ENCODE peak calls at places on chromosomes 4 and X, in nine cellular contexts. One of them, this sample, is unnamed.

GRCh38 chrX:41275661-41276609 is 58.0 kb upstream of the DDX3X start:
- DNase-seq in posterior vena cava: peak
- DNase-seq in germinal center: peak
- DNase-seq in astrocyte of the spinal cord: peak
- DNase-seq in NCI-H1436: no peak
- DNase-seq in NCI-H1105: no peak
- DNase-seq in stimulated activated CD4-positive, alpha-beta T cell treated with anti-CD3 and anti-CD28 coated beads, Interleukin-12 subunit alpha, Interleukin-12 subunit beta, amount 100 ng/mL, for 4 hours: peak
- DNase-seq in AG09309: no peak
- DNase-seq in CD8-positive, alpha-beta memory T cell: no peak
- DNase-seq in this sample: peak

GRCh38 chrX:31423575-31424284 is 351.9 kb upstream of the FTHL17 start:
- DNase-seq in posterior vena cava: no peak
- DNase-seq in germinal center: peak
- DNase-seq in astrocyte of the spinal cord: peak
- DNase-seq in NCI-H1436: peak
- DNase-seq in NCI-H1105: no peak
- DNase-seq in stimulated activated CD4-positive, alpha-beta T cell treated with anti-CD3 and anti-CD28 coated beads, Interleukin-12 subunit alpha, Interleukin-12 subunit beta, amount 100 ng/mL, for 4 hours: peak
- DNase-seq in AG09309: no peak
- DNase-seq in CD8-positive, alpha-beta memory T cell: no peak
- DNase-seq in this sample: no peak

GRCh38 chr4:38412137-38412536 is 251.9 kb upstream of the KLF3 start:
- DNase-seq in posterior vena cava: no peak
- DNase-seq in germinal center: no peak
- DNase-seq in astrocyte of the spinal cord: no peak
- DNase-seq in NCI-H1436: no peak
- DNase-seq in NCI-H1105: no peak
- DNase-seq in stimulated activated CD4-positive, alpha-beta T cell treated with anti-CD3 and anti-CD28 coated beads, Interleukin-12 subunit alpha, Interleukin-12 subunit beta, amount 100 ng/mL, for 4 hours: no peak
- DNase-seq in AG09309: no peak
- DNase-seq in CD8-positive, alpha-beta memory T cell: no peak
- DNase-seq in this sample: no peak

GRCh38 chr4:155807021-155807420 is 48.2 kb downstream of the GUCY1B1 start:
- DNase-seq in posterior vena cava: no peak
- DNase-seq in germinal center: no peak
- DNase-seq in astrocyte of the spinal cord: peak
- DNase-seq in NCI-H1436: no peak
- DNase-seq in NCI-H1105: no peak
- DNase-seq in stimulated activated CD4-positive, alpha-beta T cell treated with anti-CD3 and anti-CD28 coated beads, Interleukin-12 subunit alpha, Interleukin-12 subunit beta, amount 100 ng/mL, for 4 hours: no peak
- DNase-seq in AG09309: peak
- DNase-seq in CD8-positive, alpha-beta memory T cell: no peak
- DNase-seq in this sample: no peak

GRCh38 chr4:78665216-78665615 is 110.9 kb upstream of the BMP2K start:
- DNase-seq in posterior vena cava: no peak
- DNase-seq in germinal center: no peak
- DNase-seq in astrocyte of the spinal cord: no peak
- DNase-seq in NCI-H1436: no peak
- DNase-seq in NCI-H1105: no peak
- DNase-seq in stimulated activated CD4-positive, alpha-beta T cell treated with anti-CD3 and anti-CD28 coated beads, Interleukin-12 subunit alpha, Interleukin-12 subunit beta, amount 100 ng/mL, for 4 hours: no peak
- DNase-seq in AG09309: no peak
- DNase-seq in CD8-positive, alpha-beta memory T cell: no peak
- DNase-seq in this sample: no peak

GRCh38 chr4:161505141-161505540 is 658.7 kb downstream of the FSTL5 start:
- DNase-seq in posterior vena cava: no peak
- DNase-seq in germinal center: no peak
- DNase-seq in astrocyte of the spinal cord: no peak
- DNase-seq in NCI-H1436: no peak
- DNase-seq in NCI-H1105: no peak
- DNase-seq in stimulated activated CD4-positive, alpha-beta T cell treated with anti-CD3 and anti-CD28 coated beads, Interleukin-12 subunit alpha, Interleukin-12 subunit beta, amount 100 ng/mL, for 4 hours: no peak
- DNase-seq in AG09309: no peak
- DNase-seq in CD8-positive, alpha-beta memory T cell: no peak
- DNase-seq in this sample: no peak

GRCh38 chr4:84451546-84451945 is 47.5 kb downstream of the NKX6-1 start:
- DNase-seq in posterior vena cava: no peak
- DNase-seq in germinal center: no peak
- DNase-seq in astrocyte of the spinal cord: peak
- DNase-seq in NCI-H1436: no peak
- DNase-seq in NCI-H1105: no peak
- DNase-seq in stimulated activated CD4-positive, alpha-beta T cell treated with anti-CD3 and anti-CD28 coated beads, Interleukin-12 subunit alpha, Interleukin-12 subunit beta, amount 100 ng/mL, for 4 hours: no peak
- DNase-seq in AG09309: no peak
- DNase-seq in CD8-positive, alpha-beta memory T cell: no peak
- DNase-seq in this sample: no peak

GRCh38 chr4:140094701-140095420 is 59.1 kb downstream of the MAML3 start:
- DNase-seq in posterior vena cava: peak
- DNase-seq in germinal center: peak
- DNase-seq in astrocyte of the spinal cord: peak
- DNase-seq in NCI-H1436: peak
- DNase-seq in NCI-H1105: no peak
- DNase-seq in stimulated activated CD4-positive, alpha-beta T cell treated with anti-CD3 and anti-CD28 coated beads, Interleukin-12 subunit alpha, Interleukin-12 subunit beta, amount 100 ng/mL, for 4 hours: peak
- DNase-seq in AG09309: no peak
- DNase-seq in CD8-positive, alpha-beta memory T cell: no peak
- DNase-seq in this sample: peak

GRCh38 chr4:657338-658030 is 16.6 kb downstream of the ATP5ME start:
- DNase-seq in posterior vena cava: no peak
- DNase-seq in germinal center: no peak
- DNase-seq in astrocyte of the spinal cord: no peak
- DNase-seq in NCI-H1436: no peak
- DNase-seq in NCI-H1105: no peak
- DNase-seq in stimulated activated CD4-positive, alpha-beta T cell treated with anti-CD3 and anti-CD28 coated beads, Interleukin-12 subunit alpha, Interleukin-12 subunit beta, amount 100 ng/mL, for 4 hours: no peak
- DNase-seq in AG09309: no peak
- DNase-seq in CD8-positive, alpha-beta memory T cell: no peak
- DNase-seq in this sample: no peak

GRCh38 chr4:76803522-76803921 is 94.4 kb downstream of the SOWAHB start:
- DNase-seq in posterior vena cava: no peak
- DNase-seq in germinal center: no peak
- DNase-seq in astrocyte of the spinal cord: peak
- DNase-seq in NCI-H1436: peak
- DNase-seq in NCI-H1105: no peak
- DNase-seq in stimulated activated CD4-positive, alpha-beta T cell treated with anti-CD3 and anti-CD28 coated beads, Interleukin-12 subunit alpha, Interleukin-12 subunit beta, amount 100 ng/mL, for 4 hours: no peak
- DNase-seq in AG09309: peak
- DNase-seq in CD8-positive, alpha-beta memory T cell: no peak
- DNase-seq in this sample: peak

GRCh38 chrX:16469870-16470269 is 180.1 kb upstream of the S100G start:
- DNase-seq in posterior vena cava: no peak
- DNase-seq in germinal center: no peak
- DNase-seq in astrocyte of the spinal cord: no peak
- DNase-seq in NCI-H1436: no peak
- DNase-seq in NCI-H1105: no peak
- DNase-seq in stimulated activated CD4-positive, alpha-beta T cell treated with anti-CD3 and anti-CD28 coated beads, Interleukin-12 subunit alpha, Interleukin-12 subunit beta, amount 100 ng/mL, for 4 hours: no peak
- DNase-seq in AG09309: no peak
- DNase-seq in CD8-positive, alpha-beta memory T cell: no peak
- DNase-seq in this sample: no peak

GRCh38 chr4:69718376-69719293 is 41.8 kb downstream of the SULT1B1 start:
- DNase-seq in posterior vena cava: no peak
- DNase-seq in germinal center: no peak
- DNase-seq in astrocyte of the spinal cord: peak
- DNase-seq in NCI-H1436: no peak
- DNase-seq in NCI-H1105: no peak
- DNase-seq in stimulated activated CD4-positive, alpha-beta T cell treated with anti-CD3 and anti-CD28 coated beads, Interleukin-12 subunit alpha, Interleukin-12 subunit beta, amount 100 ng/mL, for 4 hours: no peak
- DNase-seq in AG09309: no peak
- DNase-seq in CD8-positive, alpha-beta memory T cell: no peak
- DNase-seq in this sample: no peak

GRCh38 chrX:107674480-107675364 is 46.4 kb downstream of the PRPS1 start:
- DNase-seq in posterior vena cava: peak
- DNase-seq in germinal center: peak
- DNase-seq in astrocyte of the spinal cord: peak
- DNase-seq in NCI-H1436: no peak
- DNase-seq in NCI-H1105: no peak
- DNase-seq in stimulated activated CD4-positive, alpha-beta T cell treated with anti-CD3 and anti-CD28 coated beads, Interleukin-12 subunit alpha, Interleukin-12 subunit beta, amount 100 ng/mL, for 4 hours: no peak
- DNase-seq in AG09309: no peak
- DNase-seq in CD8-positive, alpha-beta memory T cell: peak
- DNase-seq in this sample: peak

GRCh38 chr4:169730564-169730963 is 27.2 kb downstream of the HPF1 start:
- DNase-seq in posterior vena cava: no peak
- DNase-seq in germinal center: no peak
- DNase-seq in astrocyte of the spinal cord: no peak
- DNase-seq in NCI-H1436: no peak
- DNase-seq in NCI-H1105: no peak
- DNase-seq in stimulated activated CD4-positive, alpha-beta T cell treated with anti-CD3 and anti-CD28 coated beads, Interleukin-12 subunit alpha, Interleukin-12 subunit beta, amount 100 ng/mL, for 4 hours: no peak
- DNase-seq in AG09309: no peak
- DNase-seq in CD8-positive, alpha-beta memory T cell: no peak
- DNase-seq in this sample: no peak

GRCh38 chr4:111957992-111958391 is 187.3 kb upstream of the FAM241A start:
- DNase-seq in posterior vena cava: no peak
- DNase-seq in germinal center: no peak
- DNase-seq in astrocyte of the spinal cord: no peak
- DNase-seq in NCI-H1436: no peak
- DNase-seq in NCI-H1105: no peak
- DNase-seq in stimulated activated CD4-positive, alpha-beta T cell treated with anti-CD3 and anti-CD28 coated beads, Interleukin-12 subunit alpha, Interleukin-12 subunit beta, amount 100 ng/mL, for 4 hours: no peak
- DNase-seq in AG09309: no peak
- DNase-seq in CD8-positive, alpha-beta memory T cell: no peak
- DNase-seq in this sample: no peak

GRCh38 chrX:74248889-74249288 is 55.1 kb upstream of the ZCCHC13 start:
- DNase-seq in posterior vena cava: no peak
- DNase-seq in germinal center: no peak
- DNase-seq in astrocyte of the spinal cord: no peak
- DNase-seq in NCI-H1436: no peak
- DNase-seq in NCI-H1105: no peak
- DNase-seq in stimulated activated CD4-positive, alpha-beta T cell treated with anti-CD3 and anti-CD28 coated beads, Interleukin-12 subunit alpha, Interleukin-12 subunit beta, amount 100 ng/mL, for 4 hours: no peak
- DNase-seq in AG09309: no peak
- DNase-seq in CD8-positive, alpha-beta memory T cell: no peak
- DNase-seq in this sample: no peak

GRCh38 chrX:120316587-120317283 is 5.5 kb upstream of the TMEM255A start:
- DNase-seq in posterior vena cava: no peak
- DNase-seq in germinal center: no peak
- DNase-seq in astrocyte of the spinal cord: peak
- DNase-seq in NCI-H1436: no peak
- DNase-seq in NCI-H1105: no peak
- DNase-seq in stimulated activated CD4-positive, alpha-beta T cell treated with anti-CD3 and anti-CD28 coated beads, Interleukin-12 subunit alpha, Interleukin-12 subunit beta, amount 100 ng/mL, for 4 hours: no peak
- DNase-seq in AG09309: no peak
- DNase-seq in CD8-positive, alpha-beta memory T cell: no peak
- DNase-seq in this sample: no peak

GRCh38 chr4:35966558-35966957 is 277.8 kb downstream of the ARAP2 start:
- DNase-seq in posterior vena cava: no peak
- DNase-seq in germinal center: no peak
- DNase-seq in astrocyte of the spinal cord: no peak
- DNase-seq in NCI-H1436: no peak
- DNase-seq in NCI-H1105: no peak
- DNase-seq in stimulated activated CD4-positive, alpha-beta T cell treated with anti-CD3 and anti-CD28 coated beads, Interleukin-12 subunit alpha, Interleukin-12 subunit beta, amount 100 ng/mL, for 4 hours: no peak
- DNase-seq in AG09309: no peak
- DNase-seq in CD8-positive, alpha-beta memory T cell: no peak
- DNase-seq in this sample: no peak

GRCh38 chr4:88979292-88979691 is 77.7 kb downstream of the FAM13A start:
- DNase-seq in posterior vena cava: no peak
- DNase-seq in germinal center: no peak
- DNase-seq in astrocyte of the spinal cord: no peak
- DNase-seq in NCI-H1436: no peak
- DNase-seq in NCI-H1105: no peak
- DNase-seq in stimulated activated CD4-positive, alpha-beta T cell treated with anti-CD3 and anti-CD28 coated beads, Interleukin-12 subunit alpha, Interleukin-12 subunit beta, amount 100 ng/mL, for 4 hours: no peak
- DNase-seq in AG09309: no peak
- DNase-seq in CD8-positive, alpha-beta memory T cell: no peak
- DNase-seq in this sample: no peak

GRCh38 chr4:6968496-6968895 is 58.9 kb downstream of the TBC1D14 start:
- DNase-seq in posterior vena cava: no peak
- DNase-seq in germinal center: no peak
- DNase-seq in astrocyte of the spinal cord: no peak
- DNase-seq in NCI-H1436: no peak
- DNase-seq in NCI-H1105: no peak
- DNase-seq in stimulated activated CD4-positive, alpha-beta T cell treated with anti-CD3 and anti-CD28 coated beads, Interleukin-12 subunit alpha, Interleukin-12 subunit beta, amount 100 ng/mL, for 4 hours: no peak
- DNase-seq in AG09309: no peak
- DNase-seq in CD8-positive, alpha-beta memory T cell: no peak
- DNase-seq in this sample: no peak